ENCODE peak calls at places on chromosomes 7 and 10, in seven cellular contexts. Q is astrocyte of the spinal cord; C is CD4-positive, alpha-beta T cell; K is IMR-90; M is heart left ventricle; R is esophagus squamous epithelium; B is neural crest cell. S is an unnamed sample.

GRCh38 chr7:7704867-7705266 is 13.5 kb downstream of the RPA3 start:
- DNase-seq in Q (no peak), C (no peak), K (no peak), M (no peak), R (no peak), B (no peak), S (no peak)

GRCh38 chr10:16586358-16587138 is 64.9 kb upstream of the C1QL3 start:
- DNase-seq in Q (no peak), C (no peak), K (no peak), M (no peak), R (no peak), B (no peak), S (no peak)

GRCh38 chr7:90320801-90321494 is at the start of gene FAM237B:
- DNase-seq in Q (peak; percentile 10), C (no peak), K (no peak), M (no peak), R (no peak), B (peak; percentile 11), S (peak; percentile 70)

GRCh38 chr10:123139165-123139520 is 3.4 kb downstream of the HMX3 start:
- DNase-seq in Q (no peak), C (no peak), K (no peak), M (no peak), R (no peak), B (no peak), S (no peak)

GRCh38 chr7:1947586-1948217 is 277.6 kb downstream of the ELFN1 start:
- DNase-seq in Q (no peak), C (no peak), K (no peak), M (peak; percentile 13), R (no peak), B (no peak), S (no peak)

GRCh38 chr10:74888947-74889661 is 62.7 kb downstream of the KAT6B start:
- DNase-seq in Q (no peak), C (no peak), K (no peak), M (no peak), R (no peak), B (no peak), S (no peak)

GRCh38 chr10:75904499-75905283 is 473.3 kb downstream of the LRMDA start:
- DNase-seq in Q (no peak), C (no peak), K (no peak), M (no peak), R (no peak), B (no peak), S (peak; percentile 57)

GRCh38 chr10:8088504-8088903 is 34.0 kb downstream of the GATA3 start:
- DNase-seq in Q (no peak), C (peak; percentile 10), K (no peak), M (no peak), R (no peak), B (no peak), S (no peak)

GRCh38 chr10:86523348-86523747 is 1.8 kb upstream of the WAPL start:
- DNase-seq in Q (peak; percentile 16), C (no peak), K (peak; percentile 22), M (no peak), R (no peak), B (no peak), S (peak; percentile 15)

GRCh38 chr10:103745264-103746247 is 109.8 kb downstream of the SH3PXD2A start:
- DNase-seq in Q (peak; percentile 16), C (peak; percentile 25), K (peak; percentile 44), M (no peak), R (no peak), B (no peak), S (no peak)

GRCh38 chr10:100725869-100726426 is 19.4 kb upstream of the PAX2 start:
- DNase-seq in Q (no peak), C (no peak), K (no peak), M (no peak), R (no peak), B (no peak), S (no peak)

GRCh38 chr7:134086998-134087735 is 40.0 kb upstream of the LRGUK start:
- DNase-seq in Q (no peak), C (no peak), K (no peak), M (no peak), R (no peak), B (no peak), S (no peak)

GRCh38 chr10:100346765-100347567 is at the start of gene SCD:
- DNase-seq in Q (peak; percentile 95), C (peak; percentile 54), K (peak; percentile 88), M (peak; percentile 77), R (peak; percentile 20), B (peak; percentile 85), S (peak; percentile 88)

GRCh38 chr7:22586101-22586805 is 86.3 kb upstream of the STEAP1B start:
- DNase-seq in Q (no peak), C (no peak), K (no peak), M (no peak), R (no peak), B (no peak), S (no peak)

GRCh38 chr7:22588396-22588795 is 88.4 kb upstream of the STEAP1B start:
- DNase-seq in Q (no peak), C (no peak), K (no peak), M (no peak), R (no peak), B (no peak), S (no peak)

GRCh38 chr7:22587322-22587721 is 87.3 kb upstream of the STEAP1B start:
- DNase-seq in Q (no peak), C (no peak), K (no peak), M (no peak), R (no peak), B (no peak), S (no peak)

GRCh38 chr7:22584179-22584578 is 84.2 kb upstream of the STEAP1B start:
- DNase-seq in Q (no peak), C (no peak), K (no peak), M (no peak), R (no peak), B (no peak), S (no peak)

GRCh38 chr7:22586806-22587180 is 86.8 kb upstream of the STEAP1B start:
- DNase-seq in Q (no peak), C (no peak), K (peak; percentile 66), M (no peak), R (no peak), B (no peak), S (no peak)
- TF ChIP-seq CTCF in Q (peak; percentile 55), C (no peak), K (peak; percentile 56), M (peak; percentile 50), R (peak; percentile 20), B (peak; percentile 55), S (no peak)

GRCh38 chr10:126124044-126124443 is 227.7 kb downstream of the FANK1 start:
- DNase-seq in Q (no peak), C (no peak), K (no peak), M (no peak), R (no peak), B (no peak), S (no peak)

GRCh38 chr10:126126023-126126422 is 229.7 kb downstream of the FANK1 start:
- DNase-seq in Q (no peak), C (no peak), K (no peak), M (no peak), R (no peak), B (no peak), S (no peak)

GRCh38 chr10:126123466-126123865 is 227.1 kb downstream of the FANK1 start:
- DNase-seq in Q (no peak), C (no peak), K (no peak), M (no peak), R (no peak), B (no peak), S (no peak)

GRCh38 chr10:126124923-126125322 is 228.6 kb downstream of the FANK1 start:
- DNase-seq in Q (no peak), C (no peak), K (peak; percentile 20), M (no peak), R (no peak), B (no peak), S (no peak)

GRCh38 chr10:126122856-126123255 is 226.5 kb downstream of the FANK1 start:
- DNase-seq in Q (no peak), C (no peak), K (no peak), M (no peak), R (no peak), B (no peak), S (no peak)
- TF ChIP-seq CTCF in Q (no peak), C (no peak), K (no peak), M (no peak), R (no peak), B (no peak), S (no peak)

DNA sequence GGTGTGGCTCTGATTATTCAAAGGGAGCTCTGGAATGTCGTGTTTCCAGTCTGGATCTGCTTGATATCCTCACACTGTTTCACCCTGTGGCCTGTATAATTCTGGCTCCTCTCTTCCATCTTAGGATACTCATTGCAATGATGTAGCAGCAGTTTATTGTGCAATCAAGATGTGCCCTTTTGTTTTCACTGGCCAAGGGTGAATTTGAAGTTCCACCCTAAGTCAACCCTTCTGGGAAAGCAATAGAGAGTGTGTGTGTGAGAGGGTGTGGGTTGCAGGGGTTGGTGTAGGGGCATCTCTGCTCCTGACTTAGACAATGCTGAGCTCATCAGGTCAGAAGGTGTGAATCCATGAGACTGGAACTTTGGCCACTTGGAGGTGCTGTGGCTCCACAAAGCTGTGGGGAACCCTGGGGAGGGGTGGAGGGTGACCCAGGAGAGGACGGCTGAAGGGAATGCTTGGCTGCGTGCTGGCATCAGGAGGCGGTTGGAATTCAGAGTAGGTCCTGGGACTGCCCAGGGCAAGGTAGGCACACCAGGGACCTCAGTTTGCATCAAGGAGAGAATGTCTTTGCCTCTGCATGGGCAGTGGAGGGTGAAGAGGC is 118.0 kb upstream of the PRSS58 start:
- DNase-seq in Q (no peak), C (no peak), K (peak; percentile 28), M (no peak), R (no peak), B (no peak), S (peak; percentile 40)
- TF ChIP-seq CTCF in Q (no peak), C (no peak), K (peak; percentile 47), M (no peak), R (peak; percentile 46), B (no peak), S (peak; percentile 23)

GRCh38 chr7:106959753-106960152 is 84.8 kb upstream of the PRKAR2B start:
- DNase-seq in Q (no peak), C (no peak), K (no peak), M (no peak), R (no peak), B (no peak), S (peak; percentile 21)
- TF ChIP-seq CTCF in Q (peak; percentile 32), C (no peak), K (no peak), M (no peak), R (no peak), B (peak; percentile 41), S (peak; percentile 24)

DNA sequence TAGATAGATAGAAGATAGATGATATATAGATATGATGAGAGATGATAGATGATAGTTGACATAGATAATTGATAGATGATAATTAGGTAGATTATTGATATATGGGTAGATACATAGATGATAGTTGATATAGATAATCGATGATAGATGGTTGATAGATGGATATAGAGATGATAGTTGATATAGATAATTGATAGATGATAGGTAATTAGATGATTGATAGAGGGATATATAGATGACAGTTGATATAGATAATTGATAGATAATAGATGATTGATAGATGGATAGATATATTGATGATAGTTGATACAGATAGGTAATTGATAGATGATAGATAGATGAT is 72.3 kb downstream of the PRR15 start:
- DNase-seq in Q (no peak), C (no peak), K (no peak), M (no peak), R (no peak), B (no peak), S (no peak)
- TF ChIP-seq CTCF in Q (no peak), C (no peak), K (no peak), M (no peak), R (no peak), B (peak; percentile 11), S (no peak)

S was measured in nephron progenitor cell.